ENCODE peak calls at places on chromosomes 13 and 19, in four cellular contexts. J is tibial nerve, Y is A549, U is ovary. I is an unnamed sample.

GRCh38 chr13:53783466-53783865 is 754.9 kb downstream of the OLFM4 start:
- DNase-seq in J (no peak), U (no peak), Y (no peak), I (no peak)

GRCh38 chr13:24463078-24463477 is 49.5 kb downstream of the PARP4 start:
- DNase-seq in Y (no peak), U (no peak), J (no peak), I (no peak)

GRCh38 chr19:58543826-58544590 is at the start of gene TRIM28:
- DNase-seq in Y (peak; percentile 100), U (peak; percentile 99), J (peak; percentile 95), I (peak; percentile 99)

GRCh38 chr19:2584002-2584401 is 108.1 kb downstream of the GADD45B start:
- DNase-seq in Y (no peak), J (no peak), U (peak; percentile 28), I (no peak)

GRCh38 chr13:82713681-82714405 is 1168.4 kb downstream of the SLITRK1 start:
- DNase-seq in Y (no peak), U (no peak), J (no peak), I (no peak)

GRCh38 chr13:75139291-75139690 is 342.7 kb downstream of the TBC1D4 start:
- DNase-seq in J (no peak), U (no peak), Y (no peak), I (no peak)

GRCh38 chr13:45328661-45329105 is 12.3 kb downstream of the TPT1 start:
- DNase-seq in J (no peak), U (no peak), Y (no peak), I (no peak)

GRCh38 chr19:40129425-40129824 is 38.7 kb upstream of the ZNF780A start:
- DNase-seq in U (no peak), Y (no peak), J (no peak), I (no peak)

GRCh38 chr13:45167611-45168554 is 33.0 kb downstream of the KCTD4 start:
- DNase-seq in U (no peak), Y (peak; percentile 63), J (no peak), I (peak; percentile 77)

GRCh38 chr19:27738569-27739193 is 1474.3 kb downstream of the UQCRFS1 start:
- DNase-seq in U (no peak), Y (no peak), J (no peak), I (no peak)

GRCh38 chr19:1041835-1042685 is 2.2 kb downstream of the ABCA7 start:
- DNase-seq in Y (peak; percentile 97), J (no peak), U (no peak), I (peak; percentile 94)

GRCh38 chr19:771332-771785 is 20.4 kb downstream of the MISP start:
- DNase-seq in J (no peak), Y (peak; percentile 81), U (no peak), I (no peak)

GRCh38 chr19:40377876-40378385 is 12.1 kb downstream of the HIPK4 start:
- DNase-seq in U (no peak), Y (no peak), J (no peak), I (no peak)

GRCh38 chr19:17703823-17704463 is 15.3 kb upstream of the MAP1S start:
- DNase-seq in Y (peak; percentile 40), J (peak; percentile 35), U (no peak), I (peak; percentile 67)

GRCh38 chr19:43524922-43525835 is 1.8 kb downstream of the ETHE1 start:
- DNase-seq in Y (peak; percentile 85), U (peak; percentile 41), J (peak; percentile 31), I (peak; percentile 87)

GRCh38 chr13:93307651-93308050 is 81.0 kb downstream of the GPC6 start:
- DNase-seq in Y (no peak), J (no peak), U (no peak), I (no peak)

GRCh38 chr19:16542894-16543498 is 759 bp upstream of the CHERP start:
- DNase-seq in Y (no peak), U (no peak), J (no peak), I (no peak)

GRCh38 chr13:82654851-82655517 is 1227.3 kb downstream of the SLITRK1 start:
- DNase-seq in Y (no peak), J (peak; percentile 74), U (no peak), I (peak; percentile 15)

GRCh38 chr19:57389730-57390598 is at the start of gene ZNF548:
- DNase-seq in J (peak; percentile 86), U (peak; percentile 93), Y (peak; percentile 98), I (peak; percentile 95)

GRCh38 chr13:73849292-73849691 is 284.9 kb downstream of the KLF12 start:
- DNase-seq in U (no peak), J (no peak), Y (peak; percentile 60), I (peak; percentile 28)

GRCh38 chr19:3586124-3586626 is 897 bp downstream of the GIPC3 start:
- DNase-seq in J (no peak), U (no peak), Y (no peak), I (no peak)

GRCh38 chr19:2661615-2662014 is 40.9 kb downstream of the GNG7 start:
- DNase-seq in Y (peak; percentile 38), U (no peak), J (no peak), I (no peak)

GRCh38 chr13:39374741-39375189 is 228.2 kb downstream of the LHFPL6 start:
- DNase-seq in J (no peak), U (no peak), Y (no peak), I (no peak)

GRCh38 chr19:46600393-46601317 is 475 bp upstream of the CALM3 start:
- DNase-seq in J (peak; percentile 97), Y (peak; percentile 100), U (peak; percentile 99), I (peak; percentile 98)
- TF ChIP-seq EP300 in J (peak; percentile 84), Y (no peak), U (no peak), I (no peak)

DNA sequence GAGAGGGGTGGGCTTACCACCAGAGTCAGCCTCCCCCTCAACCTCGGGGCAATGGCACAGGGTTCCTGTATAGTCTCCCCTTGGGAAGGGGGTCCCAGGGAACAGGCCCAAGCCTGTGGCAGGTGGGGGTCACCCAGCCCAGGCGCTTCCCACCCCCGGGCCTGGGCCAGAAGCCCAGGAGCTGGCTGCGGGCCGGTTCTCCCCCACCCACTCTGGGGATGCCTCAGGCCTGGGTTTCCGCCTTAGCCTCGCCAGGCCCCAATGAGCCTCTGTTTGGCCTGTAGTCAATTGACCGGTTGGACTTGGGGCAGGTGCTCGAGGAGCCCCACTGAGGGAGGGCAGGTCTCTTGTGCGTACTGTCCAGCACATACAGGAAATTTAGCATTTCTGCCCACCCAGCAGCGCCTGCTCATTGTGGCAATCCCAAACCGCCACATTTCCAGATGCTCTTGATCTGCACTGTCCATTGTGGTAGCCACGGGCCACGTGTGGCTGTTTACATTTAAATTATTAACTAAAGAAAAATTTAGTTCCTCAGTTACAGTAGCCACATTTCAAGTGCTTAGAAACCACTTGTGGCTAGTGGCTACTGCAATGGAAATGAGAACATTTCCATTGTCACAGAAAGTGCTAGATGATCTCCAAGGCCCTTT is 9.9 kb downstream of the LYL1 start:
- DNase-seq in Y (no peak), J (no peak), U (peak; percentile 61), I (no peak)
- H3K27ac ChIP-seq in Y (peak overlapping the region; percentile 79), J (peak overlapping the region; percentile 77), U (peak overlapping the region; percentile 37), I (peak overlapping the region; percentile 61)

DNA sequence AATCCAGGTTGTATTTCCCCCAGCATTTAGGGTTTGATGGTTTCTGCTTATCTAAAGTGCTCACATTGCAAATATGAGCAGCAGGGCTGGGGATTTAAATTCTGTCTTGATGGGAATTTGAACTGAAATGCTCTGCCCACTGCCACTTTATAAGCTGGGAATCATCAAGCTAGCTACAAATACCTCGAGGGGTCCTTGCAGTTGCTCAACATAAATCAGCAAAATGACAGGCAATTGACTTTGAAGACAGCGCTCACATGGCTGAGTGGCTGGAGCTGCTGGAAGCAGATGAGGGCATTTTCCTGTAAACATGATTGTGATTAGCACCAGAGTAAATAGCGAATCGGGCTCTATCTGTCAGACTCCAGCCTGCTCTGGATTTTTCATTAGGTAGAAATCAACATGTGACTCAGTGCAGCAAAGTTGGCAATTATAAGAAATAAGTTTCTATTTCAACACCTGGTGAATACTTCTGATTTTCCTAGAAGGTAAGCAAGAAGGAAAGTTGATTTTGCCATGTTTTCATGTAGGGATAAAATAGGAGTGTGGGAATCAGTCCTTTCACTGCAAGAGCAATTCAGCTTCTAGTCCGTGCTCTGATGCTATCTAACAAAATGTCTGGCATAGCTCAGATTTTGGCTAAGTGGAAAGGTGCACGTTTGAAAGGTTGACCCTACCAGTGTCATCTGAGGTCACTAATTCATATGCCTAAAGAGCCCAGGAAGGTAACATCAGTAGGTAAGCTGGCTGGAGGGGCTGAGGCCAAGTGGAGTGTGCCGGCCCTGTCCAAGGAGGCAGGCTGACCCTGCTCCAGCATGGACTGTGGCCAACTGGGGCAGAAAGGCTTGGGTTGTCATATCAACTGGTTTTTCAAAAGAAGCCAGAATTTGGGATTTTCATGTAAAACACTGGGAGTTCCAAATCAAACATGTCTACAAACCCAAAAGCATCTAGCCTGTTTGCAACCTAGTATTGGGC is 39.1 kb upstream of the MEDAG start:
- DNase-seq in J (no peak), Y (no peak), U (peak; percentile 60), I (no peak)
- TF ChIP-seq EP300 in J (no peak), Y (no peak), U (no peak), I (no peak)

GRCh38 chr19:13020002-13020414 is 24.7 kb downstream of the NFIX start:
- DNase-seq in Y (no peak), U (no peak), J (no peak), I (no peak)

GRCh38 chr19:13019330-13019729 is 24.1 kb downstream of the NFIX start:
- DNase-seq in U (no peak), Y (no peak), J (no peak), I (no peak)

GRCh38 chr19:13016628-13017305 is 21.5 kb downstream of the NFIX start:
- DNase-seq in Y (no peak), J (no peak), U (no peak), I (no peak)

GRCh38 chr19:13017306-13018036 is 22.2 kb downstream of the NFIX start:
- DNase-seq in J (no peak), U (no peak), Y (no peak), I (no peak)

GRCh38 chr19:13018037-13018914 is 23.0 kb downstream of the NFIX start:
- DNase-seq in J (no peak), U (peak; percentile 86), Y (no peak), I (peak; percentile 57)
- H3K27ac ChIP-seq in J (peak overlapping the region; percentile 56), U (peak overlapping the region; percentile 78), Y (no peak overlapping the region), I (peak overlapping the region; percentile 91)

GRCh38 chr19:6509118-6509971 is 7.2 kb upstream of the TUBB4A start:
- DNase-seq in J (peak; percentile 30), U (peak; percentile 40), Y (peak; percentile 19), I (no peak)
- TF ChIP-seq EP300 in J (peak; percentile 70), U (no peak), Y (no peak), I (no peak)

GRCh38 chr13:110537116-110537515 is 24.4 kb downstream of the RAB20 start:
- DNase-seq in Y (no peak), U (no peak), J (no peak), I (no peak)
- H3K27ac ChIP-seq in Y (no peak overlapping the region), U (no peak overlapping the region), J (no peak overlapping the region), I (peak overlapping the region; percentile 61)

DNA sequence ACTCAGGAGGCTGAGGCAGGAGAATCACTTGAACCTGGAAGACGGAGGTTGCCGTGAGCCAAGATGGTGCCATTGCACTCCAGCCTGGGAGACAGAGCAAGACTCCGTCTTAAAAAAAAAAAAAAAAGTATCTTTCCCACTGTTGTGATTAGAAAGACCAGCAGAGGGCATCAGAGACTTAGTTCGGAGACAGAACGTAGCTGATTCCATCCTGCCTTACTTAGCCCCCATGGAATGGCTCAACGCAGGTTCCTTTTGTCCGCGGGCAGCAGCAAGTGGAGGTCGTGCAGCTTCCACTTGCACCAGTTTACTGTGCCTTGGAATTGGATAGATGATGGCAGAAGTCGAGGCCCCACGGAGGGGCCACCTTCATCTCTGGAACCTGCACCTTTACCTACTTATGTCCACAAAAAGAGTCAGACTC is 8.1 kb downstream of the TIMM29 start:
- DNase-seq in J (no peak), Y (peak; percentile 75), U (peak; percentile 58), I (peak; percentile 40)
- TF ChIP-seq EP300 in J (no peak), Y (no peak), U (no peak), I (no peak)

GRCh38 chr19:4693078-4693350 is 22.9 kb upstream of the MYDGF start:
- DNase-seq in J (no peak), U (no peak), Y (no peak), I (no peak)
- H3K27ac ChIP-seq in J (no peak overlapping the region), U (no peak overlapping the region), Y (peak overlapping the region; percentile 85), I (no peak overlapping the region)